ENCODE peak calls at places on chromosomes 13 and 19, in four cellular contexts. A is tibial artery, X is transverse colon, C is ascending aorta. T is an unnamed sample. For H3K4me1 and H3K27me3, the result is how much of the 10 kb centered on the place peaks cover.

GRCh38 chr19:42290523-42291436 is 11.2 kb upstream of the PRR19 start:
- DNase-seq in A (no peak), X (no peak), C (peak), T (no peak)

GRCh38 chr19:5491565-5491964 is 36.3 kb downstream of the ZNRF4 start:
- DNase-seq in C (no peak), X (no peak), A (no peak), T (no peak)

GRCh38 chr13:100130092-100130491 is 41.2 kb downstream of the PCCA start:
- DNase-seq in X (no peak), A (no peak), C (no peak), T (no peak)

GRCh38 chr13:50693755-50694154 is 149.7 kb downstream of the DLEU7 start:
- DNase-seq in A (no peak), C (no peak), X (no peak), T (peak)

GRCh38 chr13:113297370-113297871 is 382 bp downstream of the LAMP1 start:
- DNase-seq in X (peak), C (peak), A (no peak), T (no peak)

GRCh38 chr19:15015946-15016542 is 33.2 kb upstream of the CASP14 start:
- DNase-seq in A (no peak), X (no peak), C (no peak), T (no peak)

GRCh38 chr19:28862238-28862637 is 350.7 kb downstream of the UQCRFS1 start:
- DNase-seq in C (no peak), A (no peak), X (no peak), T (no peak)

GRCh38 chr19:52464798-52465470 is 11.6 kb downstream of the ZNF578 start:
- DNase-seq in A (no peak), C (no peak), X (no peak), T (no peak)

GRCh38 chr19:41563847-41564514 is 12.0 kb upstream of the CEACAM21 start:
- DNase-seq in X (no peak), A (no peak), C (no peak), T (no peak)

GRCh38 chr13:78603240-78603947 is at the start of gene POU4F1:
- DNase-seq in A (no peak), C (no peak), X (peak), T (peak)

GRCh38 chr13:104086759-104087158 is 1020.5 kb upstream of the SLC10A2 start:
- DNase-seq in A (no peak), C (no peak), X (no peak), T (no peak)

GRCh38 chr19:32674959-32675719 is at the start of gene ANKRD27:
- DNase-seq in C (peak), A (peak), X (peak), T (peak)

GRCh38 chr13:91305652-91306051 is 41.8 kb upstream of the MIR17HG start:
- DNase-seq in C (no peak), A (no peak), X (no peak), T (no peak)

GRCh38 chr13:110301606-110302131 is 5.3 kb downstream of the COL4A1 start:
- DNase-seq in X (no peak), A (no peak), C (peak), T (no peak)

GRCh38 chr13:86399572-86399971 is 600.4 kb upstream of the SLITRK6 start:
- DNase-seq in A (no peak), X (no peak), C (no peak), T (no peak)

GRCh38 chr13:34070006-34070405 is 252.1 kb downstream of the RFC3 start:
- DNase-seq in A (no peak), C (no peak), X (no peak), T (no peak)

GRCh38 chr13:109869312-109870237 is 83.2 kb upstream of the IRS2 start:
- DNase-seq in C (peak), X (peak), A (peak), T (peak)

GRCh38 chr13:113649212-113649611 is 8.8 kb downstream of the ATP4B start:
- DNase-seq in C (peak), X (peak), A (peak), T (peak)

GRCh38 chr13:105914637-105915036 is 620.8 kb downstream of the EFNB2 start:
- DNase-seq in A (no peak), C (no peak), X (no peak), T (no peak)

GRCh38 chr13:76293751-76294150 is 592.5 kb downstream of the KCTD12 start:
- DNase-seq in X (no peak), C (no peak), A (no peak), T (no peak)

GRCh38 chr19:41810301-41810700 is 13.9 kb downstream of the CEACAM3 start:
- DNase-seq in X (no peak), C (no peak), A (no peak), T (no peak)

GRCh38 chr13:100491164-100491847 is 97.3 kb downstream of the GGACT start:
- DNase-seq in A (peak), C (no peak), X (no peak), T (peak)

GRCh38 chr13:114110091-114110829 is 22.2 kb downstream of the RASA3 start:
- DNase-seq in C (peak), X (peak), A (peak), T (no peak)

GRCh38 chr13:44837250-44837649 is 152.0 kb downstream of the NUFIP1 start:
- DNase-seq in C (no peak), A (no peak), X (no peak), T (no peak)

GRCh38 chr19:21835810-21836444 is at the start of gene ZNF43:
- DNase-seq in X (peak), A (peak), C (peak), T (peak)

GRCh38 chr19:38391911-38392464 is 3.5 kb downstream of the SPRED3 start:
- DNase-seq in A (no peak), X (no peak), C (no peak), T (no peak)
- H3K4me1 ChIP-seq in A (under half), X (under half), C (under half), T (under half)

DNA sequence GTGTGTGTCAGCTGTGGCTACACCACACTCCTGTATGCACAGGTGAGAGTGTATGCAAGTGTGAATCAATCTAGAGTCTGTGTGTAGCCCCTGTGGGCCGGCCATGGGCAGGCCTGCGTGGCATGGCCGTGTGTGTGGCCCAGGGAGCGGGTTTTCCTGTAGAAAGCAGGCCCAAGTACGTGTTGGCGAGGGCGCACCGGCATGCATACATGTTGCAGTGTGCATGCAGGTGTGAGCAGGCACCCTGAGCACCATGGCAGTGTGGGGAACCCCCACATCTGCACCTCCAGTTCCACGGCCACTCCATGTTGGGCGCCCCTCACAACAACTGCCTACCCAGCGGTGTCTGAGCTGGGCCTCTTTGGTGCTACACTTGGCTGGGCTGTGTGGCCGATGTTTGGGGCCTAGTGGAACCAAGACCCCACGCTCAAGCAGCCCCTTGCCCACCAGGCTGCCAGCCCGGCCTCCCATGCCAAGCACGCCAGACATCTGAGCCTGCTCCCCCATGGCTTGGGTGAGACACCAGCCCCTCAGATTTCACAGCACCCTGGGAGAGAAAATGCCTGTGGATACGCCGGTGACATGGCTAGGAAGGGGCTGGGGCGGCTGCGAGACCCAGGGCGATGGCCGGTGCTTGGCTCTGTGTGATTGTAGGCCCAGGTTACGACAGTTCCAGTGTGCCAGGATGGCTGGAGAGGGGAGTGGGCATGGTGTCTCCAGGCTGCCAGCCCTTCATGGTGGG is 2.1 kb downstream of the NFIX start:
- DNase-seq in X (no peak), C (peak), A (no peak), T (no peak)
- H3K27me3 ChIP-seq in X (under half), C (under half), A (under half), T (under half)

GRCh38 chr13:23876265-23876664 is 12.9 kb downstream of the MIPEP start:
- DNase-seq in X (peak), A (no peak), C (no peak), T (no peak)
- TF ChIP-seq CTCF in X (peak), A (peak), C (peak), T (peak)

DNA sequence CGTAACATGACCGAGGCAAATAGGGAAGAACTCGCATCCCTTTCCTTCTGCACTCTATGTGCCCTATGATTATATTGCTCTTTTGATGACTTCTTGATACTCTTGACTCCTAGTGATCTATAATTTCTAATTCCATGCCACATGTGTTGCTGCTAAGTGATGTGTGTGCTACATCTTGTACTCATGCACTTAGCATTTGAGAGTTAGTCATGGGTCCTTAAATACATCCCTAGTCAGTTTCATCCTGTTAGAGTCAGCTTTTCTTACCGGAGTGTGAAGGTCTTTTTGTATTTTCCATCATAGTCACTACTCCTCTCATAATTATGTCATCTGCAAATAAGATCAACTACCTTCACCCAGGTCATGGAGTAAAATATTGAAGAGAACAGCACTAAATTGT is 30.3 kb downstream of the RXFP2 start:
- DNase-seq in X (no peak), A (no peak), C (no peak), T (no peak)
- H3K4me1 ChIP-seq in X (under half), A (under half), C (under half), T (under half)

DNA sequence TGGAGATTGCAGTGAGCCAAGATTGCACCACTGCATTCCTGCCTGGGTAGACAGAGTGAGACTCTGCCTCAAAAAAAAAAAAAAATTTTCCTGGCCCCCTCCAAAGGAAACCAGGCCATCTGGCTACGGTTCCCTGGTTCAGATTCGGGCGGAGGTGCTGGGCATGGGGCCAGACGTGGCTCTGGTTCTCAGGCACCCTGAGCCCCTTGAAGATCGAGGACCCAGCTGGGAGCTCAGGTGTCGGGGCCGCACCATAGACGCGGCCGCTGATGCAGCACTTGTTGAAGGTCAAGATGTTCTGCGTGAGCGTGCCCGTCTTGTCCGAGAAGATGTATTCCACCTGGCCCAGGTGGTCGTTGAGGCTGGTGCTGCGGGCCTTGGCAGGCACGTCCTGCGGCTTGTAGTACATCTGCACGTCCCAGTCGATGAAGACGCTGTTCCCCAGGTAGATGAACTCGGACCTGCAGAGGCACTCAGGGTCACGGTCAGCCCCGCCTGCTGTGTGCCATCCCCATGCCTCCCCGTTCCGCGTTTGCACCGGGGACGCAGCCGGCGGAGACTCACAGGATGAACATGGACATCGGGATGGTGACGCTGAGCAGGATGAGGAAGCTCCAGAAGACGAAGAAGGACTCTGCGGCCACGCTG is 12.3 kb downstream of the ATP8B3 start:
- DNase-seq in C (no peak), A (no peak), X (no peak), T (no peak)
- H3K27me3 ChIP-seq in C (under half), A (under half), X (under half), T (under half)

GRCh38 chr19:16970821-16971220 is 55.8 kb downstream of the CPAMD8 start:
- DNase-seq in C (no peak), A (no peak), X (no peak), T (no peak)

GRCh38 chr19:16969127-16969526 is 57.5 kb downstream of the CPAMD8 start:
- DNase-seq in C (no peak), X (no peak), A (peak), T (no peak)
- TF ChIP-seq CTCF in C (no peak), X (no peak), A (no peak), T (peak)

GRCh38 chr19:1412995-1413889 is 5.9 kb downstream of the DAZAP1 start:
- DNase-seq in A (no peak), X (no peak), C (no peak), T (no peak)
- H3K4me1 ChIP-seq in A (half or more), X (half or more), C (half or more), T (half or more)

GRCh38 chr19:35848919-35849505 is 3.3 kb downstream of the NPHS1 start:
- DNase-seq in C (no peak), X (no peak), A (no peak), T (no peak)

GRCh38 chr19:35846038-35846668 is 6.2 kb downstream of the NPHS1 start:
- DNase-seq in C (no peak), X (no peak), A (no peak), T (no peak)

GRCh38 chr19:35848486-35848885 is 3.8 kb downstream of the NPHS1 start:
- DNase-seq in C (no peak), A (no peak), X (no peak), T (no peak)

GRCh38 chr19:35845215-35846037 is 6.9 kb downstream of the NPHS1 start:
- DNase-seq in X (peak), A (no peak), C (no peak), T (no peak)

GRCh38 chr19:35847911-35848310 is 4.4 kb downstream of the NPHS1 start:
- DNase-seq in A (no peak), X (no peak), C (no peak), T (no peak)
- H3K27me3 ChIP-seq in A (under half), X (half or more), C (under half), T (half or more)

GRCh38 chr13:98944336-98944735 is 33.5 kb downstream of the DOCK9 start:
- DNase-seq in A (no peak), X (no peak), C (no peak), T (no peak)
- TF ChIP-seq CTCF in A (no peak), X (no peak), C (no peak), T (no peak)

GRCh38 chr13:40765602-40766001 is 5.4 kb downstream of the MRPS31 start:
- DNase-seq in C (no peak), A (no peak), X (no peak), T (no peak)
- H3K4me1 ChIP-seq in C (under half), A (under half), X (under half), T (under half)

T was measured in left ventricle myocardium inferior.